ENCODE peak calls at places on chromosomes 2 and 18, in eight cellular contexts. T is small intestine; H is ELR; J is activated gamma-delta T cell treated with Interleukin-2 at 50 U/mL for 16 hours; F is GM03348; U is BJ; Q is effector CD4-positive, alpha-beta T cell; K is left ventricle myocardium inferior. Z is an unnamed sample.

GRCh38 chr2:176092270-176093144 is at the start of gene HOXD13:
- DNase-seq in T (no peak), H (peak; percentile 48), J (no peak), F (no peak), U (no peak), Q (no peak), K (no peak), Z (no peak)

GRCh38 chr18:50013363-50014138 is 181.4 kb downstream of the MYO5B start:
- DNase-seq in T (no peak), H (no peak), J (no peak), F (no peak), U (peak; percentile 26), Q (no peak), K (no peak), Z (no peak)

GRCh38 chr2:23912054-23912453 is 14.9 kb downstream of the ATAD2B start:
- DNase-seq in T (no peak), H (peak; percentile 46), J (no peak), F (no peak), U (no peak), Q (no peak), K (no peak), Z (no peak)

GRCh38 chr2:48248251-48248933 is 281.6 kb upstream of the STON1 start:
- DNase-seq in T (no peak), H (peak; percentile 96), J (no peak), F (peak; percentile 83), U (peak; percentile 81), Q (no peak), K (no peak), Z (no peak)

GRCh38 chr18:24586662-24587360 is 126.4 kb downstream of the HRH4 start:
- DNase-seq in T (no peak), H (no peak), J (no peak), F (no peak), U (no peak), Q (no peak), K (no peak), Z (no peak)

GRCh38 chr2:58101500-58101899 is 54.9 kb downstream of the VRK2 start:
- DNase-seq in T (no peak), H (no peak), J (no peak), F (no peak), U (no peak), Q (no peak), K (no peak), Z (no peak)

GRCh38 chr2:202096736-202097135 is 23.7 kb downstream of the KIAA2012 start:
- DNase-seq in T (no peak), H (peak; percentile 88), J (no peak), F (no peak), U (no peak), Q (no peak), K (no peak), Z (no peak)

GRCh38 chr18:46013484-46014189 is 46.5 kb upstream of the EPG5 start:
- DNase-seq in T (no peak), H (peak; percentile 7), J (no peak), F (no peak), U (no peak), Q (no peak), K (no peak), Z (no peak)

GRCh38 chr2:9248363-9248762 is 41.8 kb downstream of the ASAP2 start:
- DNase-seq in T (no peak), H (no peak), J (no peak), F (no peak), U (no peak), Q (no peak), K (no peak), Z (no peak)

GRCh38 chr2:7014201-7014640 is 97.0 kb downstream of the RNF144A start:
- DNase-seq in T (peak; percentile 20), H (no peak), J (peak; percentile 14), F (peak; percentile 31), U (no peak), Q (no peak), K (no peak), Z (peak; percentile 18)

GRCh38 chr2:24492283-24493272 is 1.5 kb downstream of the NCOA1 start:
- DNase-seq in T (peak; percentile 53), H (no peak), J (no peak), F (peak; percentile 15), U (no peak), Q (no peak), K (no peak), Z (no peak)

GRCh38 chr18:64100136-64100922 is 48.6 kb downstream of the LINC00305 start:
- DNase-seq in T (no peak), H (no peak), J (no peak), F (no peak), U (no peak), Q (no peak), K (no peak), Z (no peak)

GRCh38 chr2:218406949-218407703 is 7.5 kb downstream of the CTDSP1 start:
- DNase-seq in T (peak; percentile 94), H (peak; percentile 54), J (peak; percentile 66), F (peak; percentile 63), U (no peak), Q (peak; percentile 52), K (peak; percentile 71), Z (peak; percentile 84)

GRCh38 chr18:10580215-10580614 is 54.4 kb downstream of the NAPG start:
- DNase-seq in T (no peak), H (no peak), J (no peak), F (no peak), U (no peak), Q (no peak), K (no peak), Z (no peak)

GRCh38 chr2:134773372-134774073 is 54.7 kb upstream of the TMEM163 start:
- DNase-seq in T (peak; percentile 17), H (no peak), J (no peak), F (no peak), U (no peak), Q (no peak), K (no peak), Z (no peak)

GRCh38 chr2:160411167-160411566 is 82.4 kb downstream of the RBMS1 start:
- DNase-seq in T (no peak), H (peak; percentile 83), J (peak; percentile 44), F (peak; percentile 56), U (no peak), Q (no peak), K (no peak), Z (no peak)

GRCh38 chr2:98936133-98936916 is at the start of gene CRACDL:
- DNase-seq in T (peak; percentile 10), H (no peak), J (no peak), F (peak; percentile 62), U (no peak), Q (no peak), K (no peak), Z (no peak)

Z was measured in CD8-positive, alpha-beta memory T cell.